ENCODE peak calls at places on chromosome 12, in five cellular contexts. M is endothelial cell of umbilical vein, V is OCI-LY7, N is A549, K is breast epithelium. A is an unnamed sample. For H3K4me1, the result is how much of the 10 kb centered on the place peaks cover.

GRCh38 chr12:125533434-125534029 is 468.3 kb downstream of the AACS start:
- DNase-seq in V (peak), K (no peak), N (peak), M (no peak), A (no peak)

GRCh38 chr12:68636268-68636667 is 25.6 kb downstream of the RAP1B start:
- DNase-seq in N (peak), K (no peak), V (no peak), M (no peak), A (no peak)

GRCh38 chr12:67534671-67535070 is 113.9 kb upstream of the DYRK2 start:
- DNase-seq in N (peak), V (no peak), M (no peak), K (no peak), A (no peak)

GRCh38 chr12:115866909-115867525 is 410.5 kb downstream of the MED13L start:
- DNase-seq in N (peak), K (no peak), V (no peak), M (no peak), A (no peak)

GRCh38 chr12:132019891-132020290 is 70.1 kb downstream of the EP400 start:
- DNase-seq in N (no peak), K (no peak), M (no peak), V (no peak), A (no peak)

GRCh38 chr12:57852620-57853509 is 6.3 kb upstream of the CTDSP2 start:
- DNase-seq in V (no peak), K (no peak), M (no peak), N (no peak), A (no peak)

GRCh38 chr12:18752280-18752920 is 14.5 kb downstream of the CAPZA3 start:
- DNase-seq in K (no peak), M (no peak), N (peak), V (no peak), A (no peak)

GRCh38 chr12:25725874-25726273 is 172.8 kb upstream of the LMNTD1 start:
- DNase-seq in N (no peak), V (no peak), M (no peak), K (no peak), A (no peak)

GRCh38 chr12:124786065-124786964 is 77.3 kb downstream of the SCARB1 start:
- DNase-seq in V (no peak), K (peak), N (peak), M (peak), A (no peak)

GRCh38 chr12:124852911-124853441 is 10.7 kb downstream of the SCARB1 start:
- DNase-seq in N (no peak), M (no peak), K (no peak), V (no peak), A (no peak)

GRCh38 chr12:104573-105081 is 38.1 kb downstream of the IQSEC3 start:
- DNase-seq in V (no peak), K (no peak), N (no peak), M (no peak), A (peak)

GRCh38 chr12:69633061-69633460 is 22.4 kb upstream of the LRRC10 start:
- DNase-seq in N (peak), K (no peak), M (no peak), V (no peak), A (no peak)

GRCh38 chr12:56315626-56316473 is at the start of gene CNPY2:
- DNase-seq in N (peak), M (peak), K (peak), V (peak), A (peak)

GRCh38 chr12:66066071-66066928 is 64.2 kb downstream of the LLPH start:
- DNase-seq in K (no peak), M (peak), N (no peak), V (no peak), A (no peak)

GRCh38 chr12:30753233-30753632 is 1.5 kb downstream of the CAPRIN2 start:
- DNase-seq in M (peak), V (peak), K (no peak), N (peak), A (no peak)

GRCh38 chr12:124851344-124851743 is 12.3 kb downstream of the SCARB1 start:
- DNase-seq in M (no peak), V (no peak), K (no peak), N (no peak), A (no peak)

GRCh38 chr12:102480401-102480800 is at the start of gene IGF1:
- DNase-seq in K (no peak), N (no peak), V (no peak), M (peak), A (no peak)

GRCh38 chr12:12466157-12466556 is 96.5 kb downstream of the DUSP16 start:
- DNase-seq in V (no peak), K (no peak), N (no peak), M (no peak), A (peak)

GRCh38 chr12:23860019-23860418 is 89.5 kb downstream of the SOX5 start:
- DNase-seq in M (no peak), K (no peak), V (no peak), N (no peak), A (no peak)

DNA sequence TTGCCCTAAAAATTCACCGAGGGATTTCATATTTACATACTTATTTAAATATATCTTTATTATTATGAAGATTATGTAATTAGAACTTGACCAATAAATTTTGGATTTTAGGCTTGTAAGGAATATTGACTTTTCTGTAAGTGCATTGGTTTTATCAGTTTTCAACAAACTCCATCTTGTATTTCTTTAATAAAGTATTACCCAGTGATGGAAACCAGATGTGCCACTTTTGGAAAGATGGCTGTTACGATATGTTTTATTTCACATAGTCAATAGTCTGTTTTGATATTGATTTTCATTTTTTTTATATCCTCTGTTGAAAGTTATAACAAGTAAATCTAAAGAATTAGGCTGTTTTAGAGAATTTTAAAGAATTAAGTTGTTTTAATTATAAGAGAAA is 1.8 kb downstream of the MON2 start:
- DNase-seq in N (no peak), K (no peak), M (no peak), V (no peak), A (no peak)
- H3K4me1 ChIP-seq in N (under half), K (under half), M (under half), V (under half), A (under half)

GRCh38 chr12:64568313-64568712 is 42.0 kb upstream of the RASSF3 start:
- DNase-seq in K (no peak), N (no peak), M (no peak), V (no peak), A (no peak)
- H3K27ac ChIP-seq in K (no peak), N (no peak), M (no peak), V (no peak), A (no peak)

DNA sequence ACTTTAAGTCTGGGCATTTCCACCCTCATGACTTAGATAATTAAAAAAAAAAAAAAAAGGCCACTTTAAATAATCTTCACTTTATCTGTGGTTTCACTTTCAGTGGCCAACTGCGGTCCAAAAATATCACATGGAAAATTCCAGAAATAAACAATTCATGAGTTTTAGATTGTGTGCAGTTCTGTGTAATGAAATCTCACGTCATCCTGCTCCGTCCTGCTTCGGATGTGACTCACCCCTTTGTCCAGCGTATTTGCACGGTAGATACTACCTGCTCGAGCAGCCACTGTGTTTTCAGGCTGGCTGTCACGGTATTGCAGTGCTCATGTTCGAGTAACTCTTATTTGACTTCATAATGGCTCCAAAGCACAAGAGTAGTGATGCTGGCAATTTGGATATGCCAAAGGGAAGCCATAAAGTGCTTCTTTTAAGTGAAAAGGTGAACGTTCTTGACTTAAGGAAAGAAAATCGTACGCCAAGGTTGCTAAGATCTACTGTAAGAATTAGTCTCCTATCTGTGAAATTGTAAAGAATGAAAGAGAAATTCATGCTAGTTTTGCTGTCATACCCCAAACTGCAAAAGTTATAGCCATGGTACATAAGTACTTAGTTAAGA is 2.4 kb downstream of the E2F7 start:
- DNase-seq in M (peak), K (no peak), V (no peak), N (no peak), A (no peak)
- H3K4me1 ChIP-seq in M (under half), K (under half), V (under half), N (under half), A (under half)

DNA sequence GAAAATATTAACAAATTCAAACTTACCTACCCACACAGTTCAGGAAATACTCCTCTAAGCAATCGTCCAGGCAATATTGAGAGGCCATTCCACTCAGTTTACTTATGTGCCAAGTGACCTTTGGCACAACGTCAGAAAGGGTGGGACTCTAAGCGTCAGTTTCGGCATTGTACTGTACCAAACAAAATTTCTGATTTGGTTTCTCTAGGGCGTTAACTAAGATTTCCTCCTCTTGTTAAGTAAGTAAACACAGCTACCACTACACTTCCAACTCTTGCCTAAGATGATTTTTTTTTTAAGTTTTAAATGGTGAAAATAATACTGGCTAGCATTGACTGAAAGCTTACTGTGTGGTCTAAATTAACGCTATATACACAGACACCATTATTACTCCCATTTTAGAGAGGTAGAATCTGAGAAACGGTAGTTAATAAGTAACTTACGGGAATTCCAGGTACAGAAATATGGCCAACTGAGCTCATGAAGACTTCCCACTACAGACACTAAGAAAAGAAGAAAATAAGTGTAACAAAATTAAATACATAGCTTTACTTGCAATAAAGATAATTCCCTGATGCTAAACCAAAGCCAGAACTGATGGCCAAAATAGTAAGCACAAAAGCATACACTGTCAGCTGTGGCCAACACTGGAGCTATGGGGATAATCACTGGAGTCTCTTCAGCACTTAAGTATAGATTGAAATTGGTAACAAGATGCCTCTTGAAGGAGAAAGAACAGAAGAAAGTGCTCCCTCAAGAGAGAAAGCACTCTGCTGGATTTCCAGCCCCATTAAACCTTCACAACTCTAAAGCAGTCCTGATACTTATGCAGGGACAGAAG is 76.1 kb downstream of the EPS8 start:
- DNase-seq in V (no peak), M (no peak), K (no peak), N (peak), A (no peak)
- H3K27ac ChIP-seq in V (no peak), M (no peak), K (peak), N (peak), A (no peak)

GRCh38 chr12:92539966-92540791 is 162.6 kb upstream of the PLEKHG7 start:
- DNase-seq in K (no peak), M (peak), N (no peak), V (peak), A (peak)
- H3K4me1 ChIP-seq in K (under half), M (under half), N (under half), V (half or more), A (under half)

GRCh38 chr12:54279227-54279631 is 693 bp downstream of the CBX5 start:
- DNase-seq in V (no peak), N (no peak), M (no peak), K (no peak), A (no peak)

GRCh38 chr12:54273981-54274380 is 5.9 kb downstream of the CBX5 start:
- DNase-seq in M (no peak), K (no peak), N (no peak), V (no peak), A (no peak)

GRCh38 chr12:54279632-54280400 is at the start of gene CBX5:
- DNase-seq in K (peak), N (peak), M (peak), V (peak), A (peak)

GRCh38 chr12:54277823-54278276 is 2.1 kb downstream of the CBX5 start:
- DNase-seq in M (no peak), V (no peak), K (no peak), N (no peak), A (no peak)

DNA sequence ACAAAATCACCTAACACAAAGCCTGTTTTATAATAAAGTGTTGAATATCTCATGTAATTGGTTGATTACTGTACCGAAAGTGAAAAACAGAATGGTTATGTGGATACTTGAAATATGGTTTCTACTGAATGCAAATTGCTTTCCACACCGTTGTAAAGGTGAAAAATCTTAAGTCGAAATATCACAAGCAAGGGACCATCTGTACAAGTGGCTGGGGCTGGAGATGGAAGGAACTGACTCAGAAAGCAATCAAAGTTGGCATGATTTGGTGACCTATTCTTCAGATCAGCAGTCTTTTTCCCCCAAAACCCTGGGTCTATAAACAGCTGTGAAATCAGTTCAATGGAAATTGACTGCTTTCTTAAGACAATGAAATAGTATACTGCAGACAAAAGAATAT is 3.6 kb downstream of the CBX5 start:
- DNase-seq in M (peak), K (no peak), V (no peak), N (no peak), A (no peak)
- H3K27ac ChIP-seq in M (no peak), K (no peak), V (peak), N (no peak), A (peak)

DNA sequence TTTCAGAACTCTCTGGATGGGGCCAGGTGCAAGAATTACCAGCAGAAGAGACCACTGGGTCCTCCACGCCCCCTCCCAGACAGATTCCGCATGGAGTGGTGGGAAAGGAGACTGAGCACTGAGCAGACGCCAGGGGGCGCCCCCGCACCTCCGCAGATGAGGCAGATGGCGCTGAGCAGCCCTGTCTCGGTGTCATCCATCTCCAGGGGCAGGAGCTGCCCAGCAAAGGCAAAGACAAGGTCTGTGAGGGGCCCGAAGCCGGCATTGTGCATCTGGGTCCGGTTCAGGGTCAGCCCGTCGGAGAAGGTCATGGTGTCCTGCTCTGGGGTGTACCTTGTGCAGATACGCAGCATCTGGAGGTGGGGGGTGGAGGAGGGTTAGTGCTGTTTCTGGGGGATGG is 6.3 kb upstream of the ITGB7 start:
- DNase-seq in N (peak), K (peak), V (peak), M (peak), A (peak)
- H3K4me1 ChIP-seq in N (under half), K (under half), V (half or more), M (under half), A (under half)

A was measured in CD4-positive, CD25-positive, alpha-beta regulatory T cell.